ENCODE peak calls at places on chromosomes 5 and 9, in four cellular contexts. One of them, this sample, is unnamed.

GRCh38 chr9:72129271-72130156 is 19.7 kb upstream of the GDA start:
- DNase-seq in NCI-H1694 treated with DMSO at 0.1 percent for 48 hours: no peak
- DNase-seq in fibroblast of the aortic adventitia: peak
- DNase-seq in NCI-H1105: no peak
- DNase-seq in this sample: no peak

GRCh38 chr9:136403538-136403914 is 3.6 kb upstream of the SNAPC4 start:
- DNase-seq in NCI-H1694 treated with DMSO at 0.1 percent for 48 hours: no peak
- DNase-seq in fibroblast of the aortic adventitia: no peak
- DNase-seq in NCI-H1105: no peak
- DNase-seq in this sample: no peak

GRCh38 chr5:74141053-74141452 is 499.5 kb downstream of the ENC1 start:
- DNase-seq in NCI-H1694 treated with DMSO at 0.1 percent for 48 hours: no peak
- DNase-seq in fibroblast of the aortic adventitia: peak
- DNase-seq in NCI-H1105: no peak
- DNase-seq in this sample: no peak

GRCh38 chr5:127696688-127697087 is 6.5 kb upstream of the CCDC192 start:
- DNase-seq in NCI-H1694 treated with DMSO at 0.1 percent for 48 hours: no peak
- DNase-seq in fibroblast of the aortic adventitia: peak
- DNase-seq in NCI-H1105: no peak
- DNase-seq in this sample: no peak

GRCh38 chr9:123522921-123523320 is 166.9 kb downstream of the CRB2 start:
- DNase-seq in NCI-H1694 treated with DMSO at 0.1 percent for 48 hours: no peak
- DNase-seq in fibroblast of the aortic adventitia: no peak
- DNase-seq in NCI-H1105: no peak
- DNase-seq in this sample: no peak

GRCh38 chr9:18739127-18739526 is 265.2 kb downstream of the ADAMTSL1 start:
- DNase-seq in NCI-H1694 treated with DMSO at 0.1 percent for 48 hours: no peak
- DNase-seq in fibroblast of the aortic adventitia: no peak
- DNase-seq in NCI-H1105: no peak
- DNase-seq in this sample: no peak

GRCh38 chr9:21524099-21524830 is 42.2 kb upstream of the IFNE start:
- DNase-seq in NCI-H1694 treated with DMSO at 0.1 percent for 48 hours: no peak
- DNase-seq in fibroblast of the aortic adventitia: no peak
- DNase-seq in NCI-H1105: no peak
- DNase-seq in this sample: no peak

GRCh38 chr9:5500441-5501235 is 9.7 kb upstream of the PDCD1LG2 start:
- DNase-seq in NCI-H1694 treated with DMSO at 0.1 percent for 48 hours: no peak
- DNase-seq in fibroblast of the aortic adventitia: peak
- DNase-seq in NCI-H1105: peak
- DNase-seq in this sample: no peak

GRCh38 chr5:134491841-134492442 is 33.5 kb upstream of the JADE2 start:
- DNase-seq in NCI-H1694 treated with DMSO at 0.1 percent for 48 hours: no peak
- DNase-seq in fibroblast of the aortic adventitia: no peak
- DNase-seq in NCI-H1105: no peak
- DNase-seq in this sample: no peak

This sample was measured in NCI-H2171.